ENCODE peak calls at places on chromosomes 6 and 20, in five cellular contexts. One of them, this sample, is unnamed.

GRCh38 chr6:33677153-33677660 is 34.3 kb downstream of the UQCC2 start:
- DNase-seq in fibroblast of lung: no peak
- DNase-seq in mesothelial cell of epicardium: no peak
- DNase-seq in left lung: no peak
- DNase-seq in CD8-positive, alpha-beta T cell: no peak
- DNase-seq in this sample: no peak

GRCh38 chr20:57654998-57655811 is 35.0 kb upstream of the ZBP1 start:
- DNase-seq in fibroblast of lung: peak; percentile 20
- DNase-seq in mesothelial cell of epicardium: peak; percentile 33
- DNase-seq in left lung: peak; percentile 79
- DNase-seq in CD8-positive, alpha-beta T cell: no peak
- DNase-seq in this sample: peak; percentile 60

GRCh38 chr6:153145591-153145990 is 14.5 kb upstream of the RGS17 start:
- DNase-seq in fibroblast of lung: no peak
- DNase-seq in mesothelial cell of epicardium: no peak
- DNase-seq in left lung: no peak
- DNase-seq in CD8-positive, alpha-beta T cell: no peak
- DNase-seq in this sample: no peak

GRCh38 chr20:41365785-41366545 is 653 bp downstream of the EMILIN3 start:
- DNase-seq in fibroblast of lung: no peak
- DNase-seq in mesothelial cell of epicardium: no peak
- DNase-seq in left lung: no peak
- DNase-seq in CD8-positive, alpha-beta T cell: no peak
- DNase-seq in this sample: no peak

GRCh38 chr6:81362246-81362645 is 390.2 kb downstream of the TENT5A start:
- DNase-seq in fibroblast of lung: peak; percentile 82
- DNase-seq in mesothelial cell of epicardium: no peak
- DNase-seq in left lung: no peak
- DNase-seq in CD8-positive, alpha-beta T cell: no peak
- DNase-seq in this sample: no peak

GRCh38 chr6:83403191-83403590 is 27.7 kb downstream of the ME1 start:
- DNase-seq in fibroblast of lung: no peak
- DNase-seq in mesothelial cell of epicardium: no peak
- DNase-seq in left lung: no peak
- DNase-seq in CD8-positive, alpha-beta T cell: no peak
- DNase-seq in this sample: no peak

GRCh38 chr20:53878262-53879047 is 191.9 kb downstream of the BCAS1 start:
- DNase-seq in fibroblast of lung: no peak
- DNase-seq in mesothelial cell of epicardium: no peak
- DNase-seq in left lung: no peak
- DNase-seq in CD8-positive, alpha-beta T cell: no peak
- DNase-seq in this sample: no peak

GRCh38 chr20:41482647-41483552 is 116.3 kb upstream of the EMILIN3 start:
- DNase-seq in fibroblast of lung: peak; percentile 97
- DNase-seq in mesothelial cell of epicardium: no peak
- DNase-seq in left lung: no peak
- DNase-seq in CD8-positive, alpha-beta T cell: no peak
- DNase-seq in this sample: no peak

GRCh38 chr6:4010035-4010434 is 68.9 kb downstream of the FAM217A start:
- DNase-seq in fibroblast of lung: no peak
- DNase-seq in mesothelial cell of epicardium: no peak
- DNase-seq in left lung: no peak
- DNase-seq in CD8-positive, alpha-beta T cell: no peak
- DNase-seq in this sample: no peak

GRCh38 chr6:161228911-161229591 is 44.8 kb downstream of the AGPAT4 start:
- DNase-seq in fibroblast of lung: peak; percentile 92
- DNase-seq in mesothelial cell of epicardium: no peak
- DNase-seq in left lung: no peak
- DNase-seq in CD8-positive, alpha-beta T cell: no peak
- DNase-seq in this sample: no peak

GRCh38 chr6:30599625-30600324 is 17.3 kb downstream of the PPP1R10 start:
- DNase-seq in fibroblast of lung: no peak
- DNase-seq in mesothelial cell of epicardium: no peak
- DNase-seq in left lung: no peak
- DNase-seq in CD8-positive, alpha-beta T cell: no peak
- DNase-seq in this sample: no peak

GRCh38 chr6:34359438-34360158 is 32.9 kb downstream of the NUDT3 start:
- DNase-seq in fibroblast of lung: peak; percentile 81
- DNase-seq in mesothelial cell of epicardium: no peak
- DNase-seq in left lung: no peak
- DNase-seq in CD8-positive, alpha-beta T cell: no peak
- DNase-seq in this sample: no peak

GRCh38 chr6:143840595-143840994 is 2.5 kb upstream of the LTV1 start:
- DNase-seq in fibroblast of lung: no peak
- DNase-seq in mesothelial cell of epicardium: no peak
- DNase-seq in left lung: no peak
- DNase-seq in CD8-positive, alpha-beta T cell: no peak
- DNase-seq in this sample: no peak

GRCh38 chr6:169395080-169395805 is 141.6 kb upstream of the THBS2 start:
- DNase-seq in fibroblast of lung: no peak
- DNase-seq in mesothelial cell of epicardium: no peak
- DNase-seq in left lung: no peak
- DNase-seq in CD8-positive, alpha-beta T cell: no peak
- DNase-seq in this sample: no peak

GRCh38 chr6:99821164-99821563 is 172.9 kb downstream of the MCHR2 start:
- DNase-seq in fibroblast of lung: no peak
- DNase-seq in mesothelial cell of epicardium: no peak
- DNase-seq in left lung: no peak
- DNase-seq in CD8-positive, alpha-beta T cell: no peak
- DNase-seq in this sample: no peak

GRCh38 chr6:107114872-107115694 is at the start of gene BEND3:
- DNase-seq in fibroblast of lung: no peak
- DNase-seq in mesothelial cell of epicardium: peak; percentile 61
- DNase-seq in left lung: peak; percentile 85
- DNase-seq in CD8-positive, alpha-beta T cell: peak; percentile 3
- DNase-seq in this sample: peak; percentile 75

GRCh38 chr20:49982346-49983122 is at the start of gene SNAI1:
- DNase-seq in fibroblast of lung: peak; percentile 82
- DNase-seq in mesothelial cell of epicardium: peak; percentile 85
- DNase-seq in left lung: peak; percentile 90
- DNase-seq in CD8-positive, alpha-beta T cell: peak; percentile 65
- DNase-seq in this sample: peak; percentile 88

GRCh38 chr20:41342474-41343464 is 2.1 kb downstream of the LPIN3 start:
- DNase-seq in fibroblast of lung: no peak
- DNase-seq in mesothelial cell of epicardium: no peak
- DNase-seq in left lung: no peak
- DNase-seq in CD8-positive, alpha-beta T cell: no peak
- DNase-seq in this sample: no peak

GRCh38 chr20:32445539-32446273 is 87.6 kb downstream of the ASXL1 start:
- DNase-seq in fibroblast of lung: no peak
- DNase-seq in mesothelial cell of epicardium: no peak
- DNase-seq in left lung: no peak
- DNase-seq in CD8-positive, alpha-beta T cell: no peak
- DNase-seq in this sample: no peak

GRCh38 chr20:38210741-38211140 is 45.7 kb upstream of the TGM2 start:
- DNase-seq in fibroblast of lung: peak; percentile 53
- DNase-seq in mesothelial cell of epicardium: no peak
- DNase-seq in left lung: no peak
- DNase-seq in CD8-positive, alpha-beta T cell: no peak
- DNase-seq in this sample: no peak

GRCh38 chr20:16675165-16675564 is 54.7 kb upstream of the SNRPB2 start:
- DNase-seq in fibroblast of lung: no peak
- DNase-seq in mesothelial cell of epicardium: no peak
- DNase-seq in left lung: no peak
- DNase-seq in CD8-positive, alpha-beta T cell: no peak
- DNase-seq in this sample: no peak

GRCh38 chr20:25015986-25016385 is 23.4 kb upstream of the APMAP start:
- DNase-seq in fibroblast of lung: no peak
- DNase-seq in mesothelial cell of epicardium: no peak
- DNase-seq in left lung: no peak
- DNase-seq in CD8-positive, alpha-beta T cell: no peak
- DNase-seq in this sample: no peak

GRCh38 chr20:53950031-53950430 is 120.4 kb downstream of the BCAS1 start:
- DNase-seq in fibroblast of lung: peak; percentile 59
- DNase-seq in mesothelial cell of epicardium: no peak
- DNase-seq in left lung: no peak
- DNase-seq in CD8-positive, alpha-beta T cell: no peak
- DNase-seq in this sample: no peak

GRCh38 chr6:34161857-34162515 is 16.1 kb upstream of the GRM4 start:
- DNase-seq in fibroblast of lung: no peak
- DNase-seq in mesothelial cell of epicardium: no peak
- DNase-seq in left lung: no peak
- DNase-seq in CD8-positive, alpha-beta T cell: no peak
- DNase-seq in this sample: no peak

GRCh38 chr20:18299364-18299763 is 11.0 kb downstream of the ZNF133 start:
- DNase-seq in fibroblast of lung: no peak
- DNase-seq in mesothelial cell of epicardium: no peak
- DNase-seq in left lung: no peak
- DNase-seq in CD8-positive, alpha-beta T cell: no peak
- DNase-seq in this sample: no peak

GRCh38 chr6:131754715-131755567 is 44.1 kb upstream of the CTAGE9 start:
- DNase-seq in fibroblast of lung: peak; percentile 86
- DNase-seq in mesothelial cell of epicardium: no peak
- DNase-seq in left lung: no peak
- DNase-seq in CD8-positive, alpha-beta T cell: no peak
- DNase-seq in this sample: no peak

GRCh38 chr6:16635810-16636602 is 125.3 kb downstream of the ATXN1 start:
- DNase-seq in fibroblast of lung: peak; percentile 92
- DNase-seq in mesothelial cell of epicardium: no peak
- DNase-seq in left lung: no peak
- DNase-seq in CD8-positive, alpha-beta T cell: no peak
- DNase-seq in this sample: no peak

GRCh38 chr6:47355496-47355895 is 45.8 kb upstream of the TNFRSF21 start:
- DNase-seq in fibroblast of lung: no peak
- DNase-seq in mesothelial cell of epicardium: no peak
- DNase-seq in left lung: no peak
- DNase-seq in CD8-positive, alpha-beta T cell: no peak
- DNase-seq in this sample: no peak

DNA sequence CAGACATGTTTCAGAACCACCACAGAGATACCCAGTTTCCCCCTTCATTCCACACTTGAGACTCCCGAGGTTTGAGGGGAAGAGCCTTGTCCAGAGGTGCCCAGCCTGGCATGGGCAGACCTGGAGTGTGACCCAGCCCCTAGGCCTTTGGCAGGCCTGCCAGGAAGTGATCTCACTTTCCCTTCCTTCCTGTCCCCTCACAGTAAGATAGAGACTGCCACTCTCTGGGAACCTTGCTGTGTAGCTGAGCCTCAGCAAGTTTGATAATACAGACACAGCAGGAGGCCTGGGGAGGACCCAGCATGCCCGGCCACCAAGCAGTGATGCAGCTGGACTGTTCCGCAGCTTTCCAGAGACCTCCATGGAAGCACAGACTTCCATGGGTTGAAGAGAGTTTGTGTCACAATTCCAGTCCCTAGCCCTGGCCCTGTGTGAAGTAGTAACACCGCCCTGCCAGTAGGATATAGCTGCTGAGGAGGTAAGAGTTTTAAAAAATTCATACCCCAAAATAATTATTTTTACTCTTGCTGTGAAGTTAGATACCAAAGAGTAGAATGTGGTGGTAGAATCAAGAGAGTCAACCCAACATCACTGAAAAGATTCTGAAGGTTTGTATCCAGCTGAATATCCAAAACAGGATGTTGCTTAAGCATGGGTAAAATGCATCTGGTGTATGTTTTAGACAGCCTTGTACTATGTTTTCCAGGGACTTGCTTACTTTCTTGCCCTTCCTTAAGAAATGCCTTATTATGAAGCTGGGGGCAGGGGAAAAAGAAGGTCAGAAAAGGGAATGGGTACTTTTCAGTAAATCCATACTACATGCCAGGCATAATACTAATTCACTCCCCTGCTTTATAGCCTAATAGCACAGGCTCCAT is 16.3 kb downstream of the PKIG start:
- DNase-seq in fibroblast of lung: no peak
- DNase-seq in mesothelial cell of epicardium: no peak
- DNase-seq in left lung: no peak
- DNase-seq in CD8-positive, alpha-beta T cell: no peak
- DNase-seq in this sample: no peak
- TF ChIP-seq CTCF in fibroblast of lung: no peak
- TF ChIP-seq CTCF in mesothelial cell of epicardium: no peak
- TF ChIP-seq CTCF in left lung: no peak
- TF ChIP-seq CTCF in CD8-positive, alpha-beta T cell: peak; percentile 13
- TF ChIP-seq CTCF in this sample: peak; percentile 55

GRCh38 chr20:19688031-19688806 is 69.8 kb upstream of the RIN2 start:
- DNase-seq in fibroblast of lung: peak; percentile 89
- DNase-seq in mesothelial cell of epicardium: peak; percentile 45
- DNase-seq in left lung: peak; percentile 84
- DNase-seq in CD8-positive, alpha-beta T cell: no peak
- DNase-seq in this sample: no peak
- TF ChIP-seq CTCF in fibroblast of lung: peak; percentile 73
- TF ChIP-seq CTCF in mesothelial cell of epicardium: no peak
- TF ChIP-seq CTCF in left lung: peak; percentile 58
- TF ChIP-seq CTCF in CD8-positive, alpha-beta T cell: no peak
- TF ChIP-seq CTCF in this sample: peak; percentile 67

DNA sequence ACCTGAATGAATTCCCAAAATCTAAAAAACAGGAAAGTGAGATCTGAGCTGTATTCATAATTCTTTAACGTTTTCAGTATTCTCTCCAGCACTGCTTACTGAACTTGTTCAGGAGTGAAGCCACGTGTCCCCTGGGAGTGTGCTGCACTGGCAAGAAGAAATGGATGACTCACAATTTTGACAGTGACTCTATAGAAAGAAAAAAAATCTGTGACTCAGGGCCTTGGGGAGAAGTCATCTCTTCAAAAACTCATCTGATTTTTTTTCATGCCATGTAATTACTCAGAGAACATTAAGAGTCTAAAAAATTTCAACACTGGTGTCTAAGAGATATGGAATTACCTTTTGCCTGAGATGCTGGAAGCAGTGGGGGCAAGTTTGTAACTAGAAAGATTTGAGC is 39.7 kb downstream of the ANKEF1 start:
- DNase-seq in fibroblast of lung: peak; percentile 95
- DNase-seq in mesothelial cell of epicardium: no peak
- DNase-seq in left lung: no peak
- DNase-seq in CD8-positive, alpha-beta T cell: no peak
- DNase-seq in this sample: no peak
- TF ChIP-seq CTCF in fibroblast of lung: no peak
- TF ChIP-seq CTCF in mesothelial cell of epicardium: no peak
- TF ChIP-seq CTCF in left lung: no peak
- TF ChIP-seq CTCF in CD8-positive, alpha-beta T cell: no peak
- TF ChIP-seq CTCF in this sample: no peak

DNA sequence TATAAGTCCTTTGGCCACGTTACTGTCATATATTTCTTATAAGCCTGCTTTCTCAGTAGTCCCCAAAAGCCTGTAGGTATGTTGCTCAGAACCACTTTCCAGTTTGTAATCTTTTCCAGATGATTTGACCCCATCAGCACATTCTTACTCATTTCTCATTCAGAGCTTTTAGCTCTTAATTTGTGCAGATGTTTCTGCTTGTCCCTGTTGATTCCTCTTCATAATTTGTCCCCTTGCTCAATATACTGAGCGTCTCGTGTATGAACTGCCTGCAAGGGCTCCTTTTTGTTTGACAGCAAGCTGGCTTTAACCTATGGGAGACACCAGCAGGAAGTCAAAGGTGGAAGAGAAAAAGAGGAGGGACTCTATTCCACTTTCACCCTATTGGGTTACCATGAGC is 733.8 kb upstream of the GJE1 start:
- DNase-seq in fibroblast of lung: no peak
- DNase-seq in mesothelial cell of epicardium: no peak
- DNase-seq in left lung: no peak
- DNase-seq in CD8-positive, alpha-beta T cell: no peak
- DNase-seq in this sample: no peak
- TF ChIP-seq CTCF in fibroblast of lung: no peak
- TF ChIP-seq CTCF in mesothelial cell of epicardium: no peak
- TF ChIP-seq CTCF in left lung: no peak
- TF ChIP-seq CTCF in CD8-positive, alpha-beta T cell: no peak
- TF ChIP-seq CTCF in this sample: no peak

This sample was measured in type B pancreatic cell.